ENCODE peak calls at places on chromosomes 12 and 14, in ten cellular contexts. O is hippocampal formation; W is GM06990; P is CD4-positive, alpha-beta T cell; R is left cardiac atrium; X is astrocyte of the spinal cord; E is H9; J is RWPE1; A is posterior cingulate gyrus; N is fibroblast of the aortic adventitia. H is an unnamed sample.

GRCh38 chr12:62847709-62848108 is 87.2 kb downstream of the PPM1H start:
- DNase-seq in O (no peak), W (no peak), P (no peak), R (no peak), X (peak; percentile 14), E (no peak), J (no peak), A (no peak), N (no peak), H (no peak)

GRCh38 chr12:57617942-57618341 is 6.7 kb downstream of the ARHGEF25 start:
- DNase-seq in O (no peak), W (no peak), P (no peak), R (no peak), X (no peak), E (no peak), J (no peak), A (no peak), N (no peak), H (no peak)

GRCh38 chr12:65656904-65657351 is 167.4 kb upstream of the HMGA2 start:
- DNase-seq in O (no peak), W (peak; percentile 2), P (no peak), R (no peak), X (peak; percentile 99), E (no peak), J (peak; percentile 90), A (no peak), N (peak; percentile 94), H (no peak)

GRCh38 chr14:99143793-99144192 is 128.2 kb downstream of the BCL11B start:
- DNase-seq in O (no peak), W (no peak), P (no peak), R (no peak), X (no peak), E (peak; percentile 56), J (no peak), A (no peak), N (no peak), H (no peak)

GRCh38 chr12:74145328-74145727 is 392.3 kb upstream of the ATXN7L3B start:
- DNase-seq in O (no peak), W (no peak), P (no peak), R (no peak), X (no peak), E (no peak), J (no peak), A (no peak), N (no peak), H (no peak)

GRCh38 chr12:31471823-31472222 is 119.1 kb downstream of the DENND5B start:
- DNase-seq in O (no peak), W (no peak), P (no peak), R (no peak), X (peak; percentile 29), E (no peak), J (no peak), A (no peak), N (no peak), H (no peak)

GRCh38 chr14:76953196-76953945 is 75.1 kb downstream of the IRF2BPL start:
- DNase-seq in O (no peak), W (peak; percentile 55), P (peak; percentile 33), R (peak; percentile 71), X (peak; percentile 81), E (no peak), J (peak; percentile 82), A (no peak), N (peak; percentile 79), H (no peak)

GRCh38 chr14:98270201-98270600 is 1001.8 kb downstream of the BCL11B start:
- DNase-seq in O (no peak), W (no peak), P (no peak), R (no peak), X (peak; percentile 14), E (no peak), J (peak; percentile 13), A (no peak), N (no peak), H (no peak)

GRCh38 chr12:94318178-94318577 is 141.5 kb downstream of the CEP83 start:
- DNase-seq in O (no peak), W (peak; percentile 9), P (no peak), R (no peak), X (no peak), E (no peak), J (no peak), A (no peak), N (peak; percentile 8), H (no peak)

GRCh38 chr14:69548566-69548965 is 26.1 kb downstream of the CCDC177 start:
- DNase-seq in O (no peak), W (no peak), P (no peak), R (no peak), X (no peak), E (no peak), J (no peak), A (no peak), N (no peak), H (no peak)

GRCh38 chr14:70011098-70011497 is 131.9 kb downstream of the SMOC1 start:
- DNase-seq in O (no peak), W (no peak), P (no peak), R (no peak), X (no peak), E (no peak), J (no peak), A (no peak), N (no peak), H (no peak)

GRCh38 chr12:46915082-46915481 is 89.3 kb upstream of the SLC38A4 start:
- DNase-seq in O (no peak), W (no peak), P (no peak), R (peak; percentile 27), X (peak; percentile 87), E (no peak), J (no peak), A (no peak), N (peak; percentile 92), H (no peak)

GRCh38 chr12:103712191-103712590 is 125.1 kb downstream of the STAB2 start:
- DNase-seq in O (no peak), W (no peak), P (no peak), R (no peak), X (no peak), E (no peak), J (no peak), A (no peak), N (no peak), H (no peak)

GRCh38 chr14:94805726-94806288 is 35.9 kb upstream of the GSC start:
- DNase-seq in O (no peak), W (no peak), P (no peak), R (no peak), X (no peak), E (no peak), J (no peak), A (no peak), N (peak; percentile 53), H (no peak)

GRCh38 chr12:3253682-3254275 is 176.6 kb downstream of the TSPAN9 start:
- DNase-seq in O (no peak), W (no peak), P (no peak), R (peak; percentile 55), X (no peak), E (no peak), J (no peak), A (no peak), N (no peak), H (no peak)

GRCh38 chr12:131204416-131205311 is 251.0 kb downstream of the ADGRD1 start:
- DNase-seq in O (no peak), W (no peak), P (no peak), R (no peak), X (no peak), E (peak; percentile 35), J (no peak), A (no peak), N (no peak), H (no peak)

GRCh38 chr12:27525373-27525772 is 1.4 kb downstream of the PPFIBP1 start:
- DNase-seq in O (no peak), W (no peak), P (no peak), R (no peak), X (peak; percentile 82), E (peak; percentile 69), J (peak; percentile 66), A (no peak), N (peak; percentile 85), H (no peak)

GRCh38 chr12:121514184-121514742 is 66.6 kb downstream of the KDM2B start:
- DNase-seq in O (no peak), W (peak; percentile 72), P (no peak), R (no peak), X (no peak), E (no peak), J (no peak), A (no peak), N (no peak), H (no peak)

GRCh38 chr12:49537709-49538601 is 875 bp upstream of the KCNH3 start:
- DNase-seq in O (no peak), W (no peak), P (no peak), R (no peak), X (no peak), E (peak; percentile 64), J (no peak), A (peak; percentile 53), N (no peak), H (peak; percentile 36)

GRCh38 chr14:99009875-99010274 is 262.1 kb downstream of the BCL11B start:
- DNase-seq in O (no peak), W (no peak), P (peak; percentile 11), R (no peak), X (no peak), E (no peak), J (no peak), A (no peak), N (no peak), H (no peak)

GRCh38 chr12:79559591-79559990 is 131.2 kb downstream of the PAWR start:
- DNase-seq in O (no peak), W (no peak), P (no peak), R (no peak), X (no peak), E (no peak), J (no peak), A (no peak), N (no peak), H (no peak)

GRCh38 chr14:80955434-80955939 is at the start of gene TSHR:
- DNase-seq in O (no peak), W (no peak), P (peak; percentile 2), R (no peak), X (no peak), E (peak; percentile 48), J (no peak), A (no peak), N (no peak), H (no peak)

GRCh38 chr14:104794641-104795467 is 694 bp downstream of the AKT1 start:
- DNase-seq in O (no peak), W (peak; percentile 52), P (no peak), R (no peak), X (peak; percentile 14), E (peak; percentile 49), J (peak; percentile 49), A (no peak), N (peak; percentile 22), H (no peak)

GRCh38 chr12:102948941-102949352 is 8.5 kb upstream of the ASCL1 start:
- DNase-seq in O (no peak), W (no peak), P (peak; percentile 44), R (no peak), X (peak; percentile 41), E (peak; percentile 77), J (peak; percentile 27), A (peak; percentile 49), N (peak; percentile 52), H (peak; percentile 36)

GRCh38 chr14:58129208-58129607 is 22.8 kb downstream of the ARMH4 start:
- DNase-seq in O (no peak), W (no peak), P (no peak), R (no peak), X (no peak), E (no peak), J (no peak), A (no peak), N (no peak), H (no peak)

GRCh38 chr12:124764870-124765570 is 98.6 kb downstream of the SCARB1 start:
- DNase-seq in O (no peak), W (no peak), P (no peak), R (no peak), X (peak; percentile 91), E (no peak), J (no peak), A (no peak), N (peak; percentile 98), H (no peak)

GRCh38 chr14:64060648-64061096 is 207.9 kb downstream of the SYNE2 start:
- DNase-seq in O (no peak), W (peak; percentile 11), P (no peak), R (no peak), X (no peak), E (peak; percentile 89), J (peak; percentile 69), A (no peak), N (no peak), H (no peak)

GRCh38 chr14:61484826-61485584 is 163.6 kb downstream of the PRKCH start:
- DNase-seq in O (no peak), W (no peak), P (no peak), R (no peak), X (no peak), E (no peak), J (no peak), A (no peak), N (no peak), H (no peak)

H was measured in G401.